ENCODE peak calls at places on chromosomes 16 and 17, in eight cellular contexts. D is heart right ventricle; Q is NCI-H1436; X is H54; P is NCI-H2029; A is COR-L47; W is CD4-positive, alpha-beta T cell; F is H7. S is an unnamed sample.

GRCh38 chr17:76690596-76691280 is 20.0 kb downstream of the MXRA7 start:
- DNase-seq in Q (no peak), D (no peak), A (no peak), X (no peak), P (no peak), F (no peak), W (no peak), S (no peak)

GRCh38 chr17:18356624-18357023 is 6.7 kb downstream of the SHMT1 start:
- DNase-seq in A (no peak), W (no peak), F (no peak), X (no peak), Q (no peak), D (peak), P (no peak), S (no peak)

GRCh38 chr17:70106551-70106950 is 31.5 kb downstream of the KCNJ16 start:
- DNase-seq in D (no peak), W (no peak), A (no peak), Q (no peak), P (no peak), X (no peak), F (no peak), S (no peak)

GRCh38 chr17:64425191-64425590 is 23.7 kb upstream of the MILR1 start:
- DNase-seq in A (no peak), D (no peak), Q (no peak), X (no peak), P (no peak), F (no peak), W (no peak), S (no peak)

GRCh38 chr16:11737678-11738077 is 5.0 kb downstream of the TXNDC11 start:
- DNase-seq in F (no peak), Q (no peak), A (no peak), W (no peak), D (no peak), P (no peak), X (no peak), S (no peak)

GRCh38 chr16:84881702-84882521 is 62.1 kb downstream of the CRISPLD2 start:
- DNase-seq in D (peak), X (peak), Q (no peak), A (no peak), W (no peak), P (no peak), F (no peak), S (no peak)

GRCh38 chr17:30422171-30422570 is 43.4 kb downstream of the CPD start:
- DNase-seq in W (no peak), A (no peak), P (no peak), X (no peak), F (no peak), D (no peak), Q (no peak), S (no peak)

GRCh38 chr16:79768594-79768993 is 168.1 kb upstream of the MAF start:
- DNase-seq in P (no peak), F (no peak), X (no peak), D (no peak), W (no peak), A (no peak), Q (no peak), S (no peak)

GRCh38 chr17:33674685-33675084 is 381.6 kb upstream of the ASIC2 start:
- DNase-seq in X (peak), D (peak), A (peak), W (no peak), Q (peak), F (peak), P (no peak), S (peak)

GRCh38 chr17:61389670-61390478 is 9.8 kb upstream of the TBX2 start:
- DNase-seq in A (no peak), D (no peak), X (no peak), F (peak), Q (no peak), P (no peak), W (no peak), S (no peak)

GRCh38 chr17:21251611-21252010 is 1.6 kb downstream of the NATD1 start:
- DNase-seq in X (no peak), F (peak), A (no peak), Q (no peak), D (no peak), P (no peak), W (no peak), S (no peak)

GRCh38 chr16:88936008-88936912 is 40.7 kb downstream of the CBFA2T3 start:
- DNase-seq in D (peak), F (peak), W (no peak), P (no peak), Q (no peak), X (no peak), A (no peak), S (peak)

GRCh38 chr16:85227262-85227923 is 115.1 kb upstream of the CIBAR2 start:
- DNase-seq in A (no peak), P (no peak), D (no peak), W (no peak), F (no peak), X (no peak), Q (no peak), S (no peak)

GRCh38 chr17:74334393-74335039 is 8.5 kb downstream of the KIF19 start:
- DNase-seq in P (no peak), A (no peak), Q (no peak), D (no peak), F (no peak), X (no peak), W (no peak), S (no peak)

GRCh38 chr16:67968440-67969285 is at the start of gene SLC12A4:
- DNase-seq in D (peak), W (peak), F (peak), A (peak), P (peak), Q (peak), X (peak), S (peak)

GRCh38 chr16:84950906-84951305 is 60.4 kb downstream of the ZDHHC7 start:
- DNase-seq in A (no peak), P (no peak), W (peak), D (no peak), X (no peak), F (peak), Q (peak), S (no peak)

GRCh38 chr16:46918905-46919792 is 35.0 kb downstream of the GPT2 start:
- DNase-seq in W (no peak), F (no peak), X (no peak), P (peak), D (no peak), Q (no peak), A (no peak), S (peak)

GRCh38 chr16:10878644-10879498 is 1.9 kb downstream of the CIITA start:
- DNase-seq in A (no peak), P (peak), W (no peak), F (peak), X (peak), D (no peak), Q (no peak), S (no peak)

GRCh38 chr16:88566158-88566557 is 4.0 kb upstream of the ZC3H18 start:
- DNase-seq in X (no peak), P (no peak), A (no peak), W (no peak), Q (no peak), D (no peak), F (no peak), S (no peak)

GRCh38 chr17:44071198-44071520 is 624 bp downstream of the G6PC3 start:
- DNase-seq in D (no peak), W (no peak), A (no peak), Q (no peak), X (no peak), F (no peak), P (no peak), S (no peak)

GRCh38 chr16:67110136-67110847 is 551 bp downstream of the PHAF1 start:
- DNase-seq in P (no peak), Q (no peak), A (no peak), F (no peak), D (no peak), W (peak), X (no peak), S (no peak)

GRCh38 chr17:62614142-62614541 is 13.3 kb upstream of the MRC2 start:
- DNase-seq in F (no peak), Q (no peak), D (no peak), A (no peak), W (no peak), X (no peak), P (no peak), S (no peak)

GRCh38 chr16:5349661-5350060 is 252.1 kb upstream of the EEF2KMT start:
- DNase-seq in Q (no peak), W (no peak), F (peak), X (no peak), P (no peak), D (no peak), A (no peak), S (no peak)

GRCh38 chr17:78806451-78806850 is 24.4 kb upstream of the CYTH1 start:
- DNase-seq in A (no peak), W (no peak), Q (no peak), F (peak), D (no peak), P (no peak), X (no peak), S (no peak)

S was measured in memory B cell.